ENCODE peak calls at places on chromosome 17, in seven cellular contexts. U is colonic mucosa; F is choroid plexus epithelial cell; I is AG09319; S is GM12865; Z is activated CD8-positive, alpha-beta T cell treated with anti-CD3 and anti-CD28 coated beads for 36 hours; W is astrocyte of the cerebellum. T is an unnamed sample.

GRCh38 chr17:79027925-79028491 is 4.0 kb downstream of the C1QTNF1 start:
- DNase-seq in F (no peak), S (no peak), W (no peak), U (no peak), I (no peak), Z (no peak), T (no peak)

GRCh38 chr17:80441133-80441578 is 26.2 kb downstream of the ENDOV start:
- DNase-seq in Z (peak), U (no peak), F (peak), S (peak), I (no peak), W (no peak), T (no peak)

GRCh38 chr17:75908201-75908600 is 3.5 kb upstream of the MRPL38 start:
- DNase-seq in U (no peak), Z (no peak), I (no peak), W (no peak), F (no peak), S (no peak), T (no peak)

GRCh38 chr17:80395402-80396151 is 19.4 kb upstream of the ENDOV start:
- DNase-seq in W (no peak), F (no peak), I (no peak), U (no peak), S (no peak), Z (no peak), T (no peak)

GRCh38 chr17:69574257-69575197 is 160.0 kb downstream of the MAP2K6 start:
- DNase-seq in U (no peak), I (no peak), W (peak), Z (no peak), S (no peak), F (peak), T (no peak)

GRCh38 chr17:61862105-61862574 is 1.2 kb downstream of the BRIP1 start:
- DNase-seq in I (no peak), F (peak), U (no peak), W (peak), S (peak), Z (no peak), T (no peak)

GRCh38 chr17:17682293-17682736 is 1.1 kb downstream of the RAI1 start:
- DNase-seq in S (peak), W (no peak), Z (peak), U (peak), F (no peak), I (no peak), T (no peak)

GRCh38 chr17:78000351-78000750 is 41.8 kb downstream of the TNRC6C start:
- DNase-seq in S (no peak), W (peak), F (peak), I (no peak), Z (no peak), U (no peak), T (no peak)

GRCh38 chr17:48642843-48643696 is 16.9 kb upstream of the HOXB9 start:
- DNase-seq in S (no peak), Z (no peak), I (no peak), F (no peak), W (no peak), U (peak), T (no peak)

GRCh38 chr17:18257268-18257681 is 1.3 kb downstream of the FLII start:
- DNase-seq in Z (peak), F (no peak), I (no peak), W (no peak), U (no peak), S (no peak), T (no peak)

GRCh38 chr17:21213005-21213404 is 956 bp downstream of the TMEM11 start:
- DNase-seq in W (no peak), I (no peak), U (no peak), Z (no peak), F (no peak), S (no peak), T (no peak)

GRCh38 chr17:58913552-58913951 is 157.9 kb downstream of the PPM1E start:
- DNase-seq in U (no peak), W (no peak), S (no peak), F (no peak), Z (no peak), I (no peak), T (no peak)

GRCh38 chr17:48933035-48933434 is 11.6 kb downstream of the SNF8 start:
- DNase-seq in U (no peak), F (no peak), S (no peak), I (no peak), W (no peak), Z (no peak), T (no peak)

GRCh38 chr17:31493656-31494155 is 102.2 kb downstream of the RAB11FIP4 start:
- DNase-seq in W (no peak), U (peak), Z (peak), S (no peak), I (no peak), F (no peak), T (no peak)

GRCh38 chr17:61833536-61834203 is 29.7 kb downstream of the BRIP1 start:
- DNase-seq in I (peak), S (no peak), Z (no peak), F (peak), W (peak), U (no peak), T (no peak)

GRCh38 chr17:35170968-35171771 is 23.0 kb downstream of the SLC35G3 start:
- DNase-seq in F (peak), U (no peak), I (no peak), Z (peak), S (peak), W (no peak), T (no peak)

GRCh38 chr17:42598905-42599304 is 10.3 kb downstream of the RETREG3 start:
- DNase-seq in Z (no peak), S (no peak), I (no peak), F (no peak), W (no peak), U (no peak), T (no peak)

GRCh38 chr17:69909389-69909788 is 165.6 kb upstream of the KCNJ16 start:
- DNase-seq in Z (no peak), W (no peak), U (no peak), F (peak), S (no peak), I (no peak), T (no peak)

GRCh38 chr17:40540448-40540847 is 24.8 kb downstream of the CCR7 start:
- DNase-seq in I (no peak), W (no peak), S (no peak), F (no peak), U (no peak), Z (peak), T (no peak)

GRCh38 chr17:44010966-44011647 is 3.7 kb downstream of the TMEM101 start:
- DNase-seq in U (no peak), S (no peak), F (peak), I (peak), W (peak), Z (no peak), T (no peak)
- TF ChIP-seq CTCF in U (no peak), S (no peak), F (no peak), I (no peak), W (no peak), Z (no peak), T (no peak)

GRCh38 chr17:82416264-82416663 is 1.9 kb upstream of the HEXD start:
- DNase-seq in U (no peak), W (no peak), S (no peak), Z (no peak), F (no peak), I (no peak), T (no peak)

GRCh38 chr17:82415786-82416185 is 2.4 kb upstream of the HEXD start:
- DNase-seq in W (no peak), F (no peak), U (no peak), S (no peak), I (no peak), Z (no peak), T (no peak)

GRCh38 chr17:82418001-82418986 is at the start of the genes HEXD and OGFOD3:
- DNase-seq in F (peak), W (peak), U (peak), Z (peak), S (peak), I (peak), T (no peak)

GRCh38 chr17:82415336-82415735 is 2.8 kb upstream of the HEXD start:
- DNase-seq in W (no peak), F (no peak), S (no peak), I (no peak), U (no peak), Z (no peak), T (no peak)

GRCh38 chr17:82416771-82417170 is 1.4 kb upstream of the HEXD start:
- DNase-seq in F (no peak), I (no peak), U (no peak), S (no peak), Z (peak), W (no peak), T (no peak)
- TF ChIP-seq CTCF in F (peak), I (no peak), U (no peak), S (peak), Z (peak), W (no peak), T (peak)

DNA sequence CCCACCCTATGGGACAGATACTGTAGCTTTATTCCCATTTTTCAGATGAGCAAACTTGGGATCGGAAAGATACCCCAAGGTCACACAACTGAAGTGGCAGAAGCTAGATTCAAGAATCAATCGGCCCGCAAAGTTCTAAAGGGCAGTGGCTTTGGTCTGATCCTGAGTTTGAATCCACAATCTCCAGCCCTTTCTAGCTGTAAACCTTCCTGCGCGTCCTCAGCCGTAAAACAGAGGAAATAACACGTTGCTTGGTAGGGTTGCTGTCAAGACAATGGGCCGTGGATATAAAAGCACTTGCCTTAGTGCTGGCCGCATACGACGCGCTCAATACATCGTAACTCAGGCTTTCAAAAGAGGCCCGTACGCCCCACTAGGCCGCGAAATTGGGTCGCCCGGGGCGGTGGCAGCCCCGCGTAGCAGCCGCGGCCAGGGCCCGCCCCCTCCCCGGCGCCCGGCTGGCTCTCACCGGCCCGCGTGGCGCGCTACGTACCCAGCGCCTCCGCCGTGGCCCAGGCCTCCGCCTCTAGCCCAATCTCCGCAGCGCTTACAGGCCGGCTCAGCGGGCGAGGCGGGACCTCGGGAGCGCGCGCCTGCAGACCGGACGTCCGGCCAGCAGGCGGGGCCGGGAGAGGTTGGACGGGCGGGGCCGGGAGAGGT is at the start of gene DCAKD:
- DNase-seq in F (peak), I (peak), S (peak), W (peak), U (peak), Z (peak), T (peak)
- TF ChIP-seq CTCF in F (no peak), I (no peak), S (no peak), W (no peak), U (no peak), Z (no peak), T (no peak)

GRCh38 chr17:44219636-44220210 is at the start of gene UBTF:
- DNase-seq in F (peak), U (no peak), Z (peak), I (no peak), W (no peak), S (peak), T (no peak)
- TF ChIP-seq CTCF in F (peak), U (no peak), Z (no peak), I (no peak), W (no peak), S (peak), T (no peak)

DNA sequence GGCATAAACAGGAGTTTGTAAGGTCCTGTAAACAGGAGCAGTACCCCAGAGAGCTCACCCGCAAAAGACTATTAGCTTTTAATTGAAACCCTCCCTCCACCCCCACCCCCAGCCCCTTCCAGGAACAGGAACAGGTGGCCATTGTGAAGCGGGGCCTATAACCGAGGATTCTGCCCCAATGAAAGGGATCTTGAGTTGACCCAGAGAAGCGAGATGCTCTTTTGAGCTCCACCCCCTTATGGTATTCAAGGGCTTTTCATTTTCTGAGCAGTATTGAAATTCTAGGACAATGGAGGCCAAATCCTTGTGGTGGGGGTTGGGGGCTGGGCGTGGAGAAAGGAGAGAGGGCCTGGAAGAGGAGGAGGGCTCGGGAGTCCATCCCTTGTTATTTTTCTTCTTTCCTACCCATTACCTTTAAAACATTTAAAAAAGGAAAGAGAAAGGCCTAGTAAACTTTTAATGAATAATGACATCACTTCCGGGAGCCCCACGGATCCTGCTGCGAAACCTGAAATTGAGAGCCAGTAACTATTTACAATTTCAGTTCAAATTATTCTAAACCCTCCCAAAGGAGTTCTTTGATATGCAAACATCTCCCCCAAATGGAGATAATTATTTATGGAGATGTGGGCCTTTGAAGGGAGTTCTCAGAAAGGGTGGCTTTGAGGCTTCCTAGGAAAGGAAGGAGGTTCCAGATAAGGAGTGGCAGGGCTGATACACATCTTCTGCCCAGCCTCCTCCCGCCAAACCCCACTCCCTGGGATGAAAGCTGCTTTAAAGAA is 30.5 kb downstream of the HS3ST3B1 start:
- DNase-seq in F (no peak), I (no peak), U (no peak), S (no peak), Z (no peak), W (no peak), T (no peak)
- TF ChIP-seq CTCF in F (no peak), I (no peak), U (no peak), S (no peak), Z (no peak), W (no peak), T (no peak)

GRCh38 chr17:67623767-67624166 is 94.0 kb upstream of the NOL11 start:
- DNase-seq in F (no peak), W (no peak), S (no peak), U (no peak), I (no peak), Z (no peak), T (no peak)

GRCh38 chr17:67629963-67630320 is 87.8 kb upstream of the NOL11 start:
- DNase-seq in I (peak), F (peak), S (peak), U (no peak), W (peak), Z (no peak), T (no peak)

GRCh38 chr17:67625971-67626370 is 91.8 kb upstream of the NOL11 start:
- DNase-seq in F (no peak), U (no peak), I (no peak), Z (no peak), W (no peak), S (no peak), T (no peak)

GRCh38 chr17:67624886-67625656 is 92.7 kb upstream of the NOL11 start:
- DNase-seq in W (no peak), Z (no peak), U (no peak), I (no peak), F (no peak), S (no peak), T (no peak)

DNA sequence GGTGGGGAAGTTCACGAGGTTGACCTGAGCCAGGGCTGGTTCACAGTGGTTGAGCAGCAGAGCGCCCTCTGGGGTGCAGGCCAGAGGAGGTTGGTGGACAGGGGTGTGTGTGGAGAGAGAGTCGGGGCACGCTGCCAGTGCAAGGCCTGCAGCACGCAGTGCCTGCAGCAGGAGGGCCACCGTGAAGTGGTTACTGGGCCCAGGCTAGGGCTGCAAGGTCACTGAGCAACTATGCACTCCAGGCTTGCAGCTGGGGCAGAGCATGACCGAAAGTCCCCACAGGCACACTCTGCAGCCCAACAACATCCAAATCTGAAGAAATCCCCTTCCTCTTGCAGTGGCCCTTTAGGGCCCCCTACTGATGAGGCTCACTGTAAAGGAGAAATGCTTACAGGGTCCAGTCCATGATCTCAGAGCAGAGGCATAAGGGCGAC is 89.1 kb upstream of the NOL11 start:
- DNase-seq in W (no peak), Z (peak), I (no peak), S (peak), U (no peak), F (peak), T (no peak)
- TF ChIP-seq CTCF in W (peak), Z (no peak), I (peak), S (peak), U (no peak), F (peak), T (peak)